ENCODE peak calls at places on chromosomes 4 and X, in ten cellular contexts. P is IMR-90; H is Peyer's patch; J is uterus; D is spleen; Z is RWPE2; G is aorta; V is upper lobe of left lung; F is effector memory CD4-positive, alpha-beta T cell; R is left ventricle myocardium inferior. U is an unnamed sample.
A peak's percentile ranks its signal among the peaks of the same experiment; 100 is the strongest.

GRCh38 chr4:74814052-74814451 is 19.7 kb upstream of the BTC start:
- DNase-seq in P (no peak), H (no peak), J (no peak), D (no peak), Z (no peak), G (no peak), V (no peak), F (no peak), R (no peak), U (no peak)

GRCh38 chrX:47215291-47215900 is 3.1 kb upstream of the CDK16 start:
- DNase-seq in P (no peak), H (no peak), J (no peak), D (peak; percentile 76), Z (no peak), G (peak; percentile 62), V (no peak), F (no peak), R (no peak), U (no peak)

GRCh38 chrX:14875624-14876023 is 2.4 kb downstream of the MOSPD2 start:
- DNase-seq in P (no peak), H (no peak), J (no peak), D (no peak), Z (no peak), G (no peak), V (no peak), F (no peak), R (no peak), U (no peak)

GRCh38 chrX:133852837-133853236 is 132.6 kb downstream of the GPC3 start:
- DNase-seq in P (no peak), H (no peak), J (no peak), D (no peak), Z (no peak), G (no peak), V (no peak), F (no peak), R (no peak), U (no peak)

GRCh38 chrX:130826249-130826648 is 76.8 kb downstream of the ENOX2 start:
- DNase-seq in P (no peak), H (no peak), J (no peak), D (no peak), Z (no peak), G (no peak), V (no peak), F (no peak), R (no peak), U (no peak)

GRCh38 chr4:16461362-16461761 is 235.1 kb upstream of the TAPT1 start:
- DNase-seq in P (no peak), H (no peak), J (no peak), D (no peak), Z (no peak), G (no peak), V (no peak), F (no peak), R (no peak), U (no peak)

GRCh38 chrX:66110112-66110511 is 53.9 kb upstream of the HEPH start:
- DNase-seq in P (peak; percentile 8), H (peak; percentile 19), J (no peak), D (no peak), Z (no peak), G (no peak), V (no peak), F (no peak), R (no peak), U (no peak)

GRCh38 chr4:17324431-17324830 is 187.5 kb downstream of the QDPR start:
- DNase-seq in P (peak; percentile 77), H (no peak), J (peak; percentile 68), D (no peak), Z (no peak), G (no peak), V (no peak), F (no peak), R (no peak), U (peak; percentile 16)

GRCh38 chrX:14027031-14027430 is 2.7 kb downstream of the GEMIN8 start:
- DNase-seq in P (peak; percentile 35), H (no peak), J (no peak), D (no peak), Z (no peak), G (no peak), V (no peak), F (no peak), R (peak; percentile 14), U (peak; percentile 58)

GRCh38 chrX:75337525-75337924 is 63.6 kb downstream of the UPRT start:
- DNase-seq in P (no peak), H (no peak), J (no peak), D (no peak), Z (no peak), G (no peak), V (no peak), F (no peak), R (no peak), U (no peak)

GRCh38 chrX:39559229-39559628 is 538.5 kb downstream of the BCOR start:
- DNase-seq in P (peak; percentile 4), H (no peak), J (no peak), D (no peak), Z (no peak), G (no peak), V (no peak), F (no peak), R (no peak), U (no peak)

DNA sequence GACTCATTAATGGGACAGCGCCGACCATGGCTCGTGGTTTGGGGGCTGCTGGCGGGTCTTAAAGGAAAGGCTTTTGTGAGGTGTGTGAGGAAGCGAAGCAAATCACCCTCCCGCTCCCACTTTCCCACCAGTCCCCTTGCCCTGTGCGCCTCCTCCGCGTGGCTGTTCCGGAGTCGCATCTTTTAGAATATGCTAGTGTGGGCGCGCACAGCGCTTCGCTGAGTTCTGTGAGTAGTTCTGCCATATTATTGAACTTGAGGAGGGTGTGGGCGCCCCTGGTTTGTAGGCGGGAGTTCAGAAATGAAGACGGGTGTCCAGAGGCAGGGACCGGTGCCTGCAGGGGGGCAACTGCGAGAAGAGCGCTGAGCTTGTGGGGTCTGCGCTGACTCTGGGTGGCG is 49.1 kb downstream of the ZNF141 start:
- DNase-seq in P (no peak), H (no peak), J (no peak), D (no peak), Z (no peak), G (no peak), V (no peak), F (no peak), R (no peak), U (no peak)
- H3K9me3 ChIP-seq in P (peaks cover 59% of the 10 kb centered on the region), H (peaks cover 3% of the 10 kb centered on the region), J (peaks cover 51% of the 10 kb centered on the region), D (peaks cover 100% of the 10 kb centered on the region), Z (peaks cover 13% of the 10 kb centered on the region), G (peaks cover 21% of the 10 kb centered on the region), V (peaks cover 98% of the 10 kb centered on the region), F (peaks cover 54% of the 10 kb centered on the region), R (peaks cover 100% of the 10 kb centered on the region), U (peaks cover 51% of the 10 kb centered on the region)

GRCh38 chr4:186566068-186566467 is 10.7 kb upstream of the MTNR1A start:
- DNase-seq in P (no peak), H (no peak), J (no peak), D (no peak), Z (no peak), G (no peak), V (no peak), F (no peak), R (no peak), U (no peak)

GRCh38 chr4:186563761-186564160 is 8.4 kb upstream of the MTNR1A start:
- DNase-seq in P (no peak), H (no peak), J (no peak), D (no peak), Z (no peak), G (no peak), V (no peak), F (no peak), R (no peak), U (no peak)

GRCh38 chr4:186570193-186570996 is 15.0 kb upstream of the MTNR1A start:
- DNase-seq in P (peak; percentile 79), H (no peak), J (no peak), D (no peak), Z (no peak), G (no peak), V (no peak), F (no peak), R (no peak), U (no peak)

GRCh38 chr4:186569533-186570192 is 14.3 kb upstream of the MTNR1A start:
- DNase-seq in P (no peak), H (no peak), J (no peak), D (no peak), Z (no peak), G (no peak), V (no peak), F (no peak), R (no peak), U (no peak)
- H3K4me3 ChIP-seq in P (peak overlapping the region; percentile 36), H (no peak overlapping the region), J (no peak overlapping the region), D (no peak overlapping the region), Z (no peak overlapping the region), G (peak overlapping the region; percentile 52), V (no peak overlapping the region), F (no peak overlapping the region), R (peak overlapping the region; percentile 43), U (peak overlapping the region; percentile 32)

GRCh38 chr4:24975505-24975904 is 55.2 kb downstream of the LGI2 start:
- DNase-seq in P (no peak), H (no peak), J (no peak), D (no peak), Z (no peak), G (no peak), V (no peak), F (no peak), R (no peak), U (no peak)
- H3K4me1 ChIP-seq in P (no peaks in the 10 kb centered on the region), H (no peaks in the 10 kb centered on the region), J (no peaks in the 10 kb centered on the region), D (peaks cover 53% of the 10 kb centered on the region), Z (peaks cover 10% of the 10 kb centered on the region), G (no peaks in the 10 kb centered on the region), V (peaks cover 10% of the 10 kb centered on the region), F (no peaks in the 10 kb centered on the region), R (peaks cover 26% of the 10 kb centered on the region), U (peaks cover 9% of the 10 kb centered on the region)

GRCh38 chrX:135287266-135287823 is 21.9 kb upstream of the ETDC start:
- DNase-seq in P (no peak), H (no peak), J (no peak), D (no peak), Z (no peak), G (no peak), V (no peak), F (no peak), R (no peak), U (no peak)
- H3K9me3 ChIP-seq in P (peaks cover 29% of the 10 kb centered on the region), H (peaks cover 15% of the 10 kb centered on the region), J (peaks cover 12% of the 10 kb centered on the region), D (no peaks in the 10 kb centered on the region), Z (no peaks in the 10 kb centered on the region), G (peaks cover 14% of the 10 kb centered on the region), V (peaks cover 79% of the 10 kb centered on the region), F (peaks cover 12% of the 10 kb centered on the region), R (peaks cover 85% of the 10 kb centered on the region), U (peaks cover 82% of the 10 kb centered on the region)